ENCODE peak calls at places on chromosomes 11 and 22, in five cellular contexts. One of them, this sample, is unnamed.

GRCh38 chr11:43919852-43920597 is 22.4 kb upstream of the C11orf96 start:
- DNase-seq in HCT116: no peak
- DNase-seq in neural progenitor cell: no peak
- DNase-seq in uterus: no peak
- DNase-seq in PC-3: no peak
- DNase-seq in this sample: no peak

GRCh38 chr11:114321621-114322257 is 25.5 kb downstream of the NNMT start:
- DNase-seq in neural progenitor cell: no peak
- DNase-seq in PC-3: peak; percentile 80
- DNase-seq in HCT116: no peak
- DNase-seq in uterus: peak; percentile 36
- DNase-seq in this sample: no peak

GRCh38 chr11:76327756-76328388 is 53.1 kb downstream of the THAP12 start:
- DNase-seq in uterus: no peak
- DNase-seq in HCT116: no peak
- DNase-seq in neural progenitor cell: no peak
- DNase-seq in PC-3: no peak
- DNase-seq in this sample: no peak

GRCh38 chr11:15967166-15967565 is 389.2 kb downstream of the SOX6 start:
- DNase-seq in neural progenitor cell: no peak
- DNase-seq in uterus: no peak
- DNase-seq in HCT116: no peak
- DNase-seq in PC-3: peak; percentile 46
- DNase-seq in this sample: peak; percentile 62

GRCh38 chr11:6755303-6755952 is 16.3 kb downstream of the OR2AG2 start:
- DNase-seq in HCT116: peak; percentile 24
- DNase-seq in PC-3: peak; percentile 60
- DNase-seq in neural progenitor cell: peak; percentile 67
- DNase-seq in uterus: no peak
- DNase-seq in this sample: peak; percentile 58

GRCh38 chr22:19086944-19087343 is 35.3 kb downstream of the DGCR2 start:
- DNase-seq in HCT116: no peak
- DNase-seq in uterus: no peak
- DNase-seq in neural progenitor cell: no peak
- DNase-seq in PC-3: peak; percentile 3
- DNase-seq in this sample: no peak

GRCh38 chr11:65652511-65653228 is 10.0 kb downstream of the RELA start:
- DNase-seq in uterus: peak; percentile 97
- DNase-seq in PC-3: peak; percentile 95
- DNase-seq in neural progenitor cell: peak; percentile 96
- DNase-seq in HCT116: peak; percentile 71
- DNase-seq in this sample: peak; percentile 89

GRCh38 chr11:17692006-17692405 is 27.4 kb upstream of the MYOD1 start:
- DNase-seq in PC-3: no peak
- DNase-seq in HCT116: no peak
- DNase-seq in neural progenitor cell: no peak
- DNase-seq in uterus: no peak
- DNase-seq in this sample: no peak

GRCh38 chr11:1815311-1815710 is 19.5 kb upstream of the SYT8 start:
- DNase-seq in neural progenitor cell: no peak
- DNase-seq in PC-3: no peak
- DNase-seq in uterus: no peak
- DNase-seq in HCT116: no peak
- DNase-seq in this sample: no peak

GRCh38 chr11:33329705-33330329 is 72.6 kb downstream of the HIPK3 start:
- DNase-seq in HCT116: peak; percentile 48
- DNase-seq in uterus: no peak
- DNase-seq in neural progenitor cell: peak; percentile 44
- DNase-seq in PC-3: peak; percentile 74
- DNase-seq in this sample: peak; percentile 68

GRCh38 chr11:30481385-30481784 is 104.8 kb downstream of the MPPED2 start:
- DNase-seq in uterus: no peak
- DNase-seq in HCT116: no peak
- DNase-seq in PC-3: no peak
- DNase-seq in neural progenitor cell: peak; percentile 57
- DNase-seq in this sample: no peak

GRCh38 chr22:37329239-37330140 is 47.2 kb downstream of the CYTH4 start:
- DNase-seq in uterus: no peak
- DNase-seq in HCT116: no peak
- DNase-seq in PC-3: peak; percentile 75
- DNase-seq in neural progenitor cell: peak; percentile 37
- DNase-seq in this sample: peak; percentile 79

GRCh38 chr11:72041364-72042058 is 38.8 kb downstream of the NUMA1 start:
- DNase-seq in neural progenitor cell: peak; percentile 92
- DNase-seq in HCT116: peak; percentile 40
- DNase-seq in uterus: peak; percentile 70
- DNase-seq in PC-3: peak; percentile 55
- DNase-seq in this sample: peak; percentile 65

GRCh38 chr22:37818397-37819099 is 4.6 kb upstream of the GALR3 start:
- DNase-seq in PC-3: no peak
- DNase-seq in neural progenitor cell: peak; percentile 78
- DNase-seq in HCT116: no peak
- DNase-seq in uterus: no peak
- DNase-seq in this sample: no peak

GRCh38 chr11:8006349-8006977 is 19.3 kb downstream of the EIF3F start:
- DNase-seq in PC-3: peak; percentile 82
- DNase-seq in uterus: peak; percentile 55
- DNase-seq in neural progenitor cell: peak; percentile 85
- DNase-seq in HCT116: peak; percentile 54
- DNase-seq in this sample: peak; percentile 72

GRCh38 chr22:24926849-24927579 is 19.5 kb downstream of the LHFPL7 start:
- DNase-seq in neural progenitor cell: no peak
- DNase-seq in PC-3: peak; percentile 30
- DNase-seq in HCT116: no peak
- DNase-seq in uterus: no peak
- DNase-seq in this sample: peak; percentile 76

DNA sequence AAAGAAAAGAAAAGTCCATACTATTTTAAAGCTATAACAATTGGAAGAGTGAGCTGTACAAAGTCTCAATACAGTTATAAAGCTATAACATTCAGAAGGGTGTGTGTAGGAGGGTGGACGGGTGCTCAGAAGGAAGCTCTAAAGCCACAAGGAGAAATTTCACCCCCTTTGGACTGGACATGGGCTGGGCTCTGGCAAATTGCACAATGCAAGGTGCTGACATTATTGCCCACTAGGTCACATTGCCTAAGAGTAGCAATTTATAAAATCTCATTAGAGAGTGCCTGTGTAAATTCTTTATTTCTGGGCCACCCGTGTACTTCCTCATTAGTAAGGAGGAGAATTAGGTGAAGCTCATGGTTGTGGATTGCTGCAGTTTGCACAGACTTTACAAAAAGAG is 5.7 kb upstream of the APOBEC3A start:
- DNase-seq in HCT116: no peak
- DNase-seq in PC-3: no peak
- DNase-seq in neural progenitor cell: no peak
- DNase-seq in uterus: no peak
- DNase-seq in this sample: no peak
- TF ChIP-seq CTCF in HCT116: no peak
- TF ChIP-seq CTCF in PC-3: no peak
- TF ChIP-seq CTCF in neural progenitor cell: no peak
- TF ChIP-seq CTCF in uterus: no peak
- TF ChIP-seq CTCF in this sample: no peak

DNA sequence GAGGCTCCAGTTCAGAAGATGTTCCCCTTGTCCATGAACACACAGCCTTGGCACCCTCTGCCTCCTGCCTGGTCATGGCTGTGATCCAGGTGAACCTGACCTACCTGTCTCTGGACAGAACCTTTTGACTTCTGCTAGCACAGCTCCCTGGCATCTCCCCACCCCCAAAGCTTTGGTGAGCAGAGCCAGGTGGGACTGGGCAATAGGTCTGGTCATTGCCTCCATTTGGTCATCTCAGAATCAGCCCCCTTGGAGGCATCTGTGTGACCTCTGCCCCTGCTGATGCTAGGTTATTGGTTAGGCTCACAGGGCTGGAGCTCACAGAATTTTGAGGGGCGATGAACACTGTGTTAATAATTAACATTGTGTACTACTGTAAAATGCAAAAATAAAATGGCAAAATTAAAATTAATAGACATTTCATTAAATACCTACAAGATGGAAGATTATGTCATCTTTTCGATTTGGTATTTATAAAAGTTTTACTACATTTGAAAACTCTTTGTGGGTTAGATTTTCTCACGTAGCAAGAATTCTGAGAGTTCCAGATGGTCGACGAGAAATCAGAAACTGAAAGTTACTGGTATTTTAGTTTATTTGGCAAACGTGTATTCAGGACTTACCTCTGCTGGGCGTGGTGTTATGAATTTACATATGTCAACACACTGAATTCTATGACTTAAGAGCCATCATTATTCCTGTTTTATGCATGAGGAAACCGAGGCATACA is 8.3 kb upstream of the KIAA0930 start:
- DNase-seq in PC-3: no peak
- DNase-seq in neural progenitor cell: no peak
- DNase-seq in HCT116: no peak
- DNase-seq in uterus: no peak
- DNase-seq in this sample: no peak
- TF ChIP-seq CTCF in PC-3: no peak
- TF ChIP-seq CTCF in neural progenitor cell: no peak
- TF ChIP-seq CTCF in HCT116: no peak
- TF ChIP-seq CTCF in uterus: no peak
- TF ChIP-seq CTCF in this sample: no peak

GRCh38 chr22:20794132-20794990 is 20.4 kb downstream of the SERPIND1 start:
- DNase-seq in uterus: no peak
- DNase-seq in HCT116: no peak
- DNase-seq in neural progenitor cell: no peak
- DNase-seq in PC-3: no peak
- DNase-seq in this sample: no peak
- TF ChIP-seq CTCF in uterus: no peak
- TF ChIP-seq CTCF in HCT116: no peak
- TF ChIP-seq CTCF in neural progenitor cell: no peak
- TF ChIP-seq CTCF in PC-3: no peak
- TF ChIP-seq CTCF in this sample: no peak

GRCh38 chr11:46856605-46857339 is 10.7 kb upstream of the CKAP5 start:
- DNase-seq in neural progenitor cell: no peak
- DNase-seq in PC-3: no peak
- DNase-seq in HCT116: no peak
- DNase-seq in uterus: no peak
- DNase-seq in this sample: no peak

GRCh38 chr11:46855863-46856262 is 9.8 kb upstream of the CKAP5 start:
- DNase-seq in neural progenitor cell: no peak
- DNase-seq in PC-3: no peak
- DNase-seq in HCT116: no peak
- DNase-seq in uterus: no peak
- DNase-seq in this sample: no peak

GRCh38 chr11:46858920-46859531 is 12.9 kb upstream of the CKAP5 start:
- DNase-seq in neural progenitor cell: no peak
- DNase-seq in HCT116: no peak
- DNase-seq in PC-3: no peak
- DNase-seq in uterus: no peak
- DNase-seq in this sample: no peak

GRCh38 chr11:46857666-46858065 is 11.6 kb upstream of the CKAP5 start:
- DNase-seq in PC-3: no peak
- DNase-seq in uterus: no peak
- DNase-seq in neural progenitor cell: no peak
- DNase-seq in HCT116: no peak
- DNase-seq in this sample: no peak

GRCh38 chr11:46855167-46855566 is 9.1 kb upstream of the CKAP5 start:
- DNase-seq in HCT116: no peak
- DNase-seq in neural progenitor cell: no peak
- DNase-seq in PC-3: no peak
- DNase-seq in uterus: no peak
- DNase-seq in this sample: no peak
- TF ChIP-seq CTCF in HCT116: no peak
- TF ChIP-seq CTCF in neural progenitor cell: no peak
- TF ChIP-seq CTCF in PC-3: no peak
- TF ChIP-seq CTCF in uterus: no peak
- TF ChIP-seq CTCF in this sample: no peak

GRCh38 chr22:20783844-20784723 is 10.2 kb downstream of the SERPIND1 start:
- DNase-seq in PC-3: peak; percentile 68
- DNase-seq in neural progenitor cell: peak; percentile 62
- DNase-seq in uterus: no peak
- DNase-seq in HCT116: peak; percentile 34
- DNase-seq in this sample: peak; percentile 64
- TF ChIP-seq CTCF in PC-3: peak; percentile 74
- TF ChIP-seq CTCF in neural progenitor cell: peak; percentile 72
- TF ChIP-seq CTCF in uterus: peak; percentile 47
- TF ChIP-seq CTCF in HCT116: peak; percentile 51
- TF ChIP-seq CTCF in this sample: peak; percentile 25

This sample was measured in MCF 10A.